ENCODE peak calls at places on chromosome 7, in four cellular contexts. One of them, this sample, is unnamed. For H3K4me1, the result is how much of the 10 kb centered on the place peaks cover.

GRCh38 chr7:80634505-80634904 is 3.9 kb upstream of the CD36 start:
- DNase-seq in small intestine: no peak
- DNase-seq in vagina: no peak
- DNase-seq in sigmoid colon: no peak
- DNase-seq in this sample: no peak

GRCh38 chr7:157310676-157311185 is 26.1 kb upstream of the DNAJB6 start:
- DNase-seq in small intestine: no peak
- DNase-seq in sigmoid colon: no peak
- DNase-seq in vagina: no peak
- DNase-seq in this sample: no peak

GRCh38 chr7:7183061-7183832 is 903 bp downstream of the C1GALT1 start:
- DNase-seq in sigmoid colon: peak
- DNase-seq in small intestine: peak
- DNase-seq in vagina: no peak
- DNase-seq in this sample: peak

GRCh38 chr7:114026486-114027089 is 107.8 kb upstream of the PPP1R3A start:
- DNase-seq in small intestine: peak
- DNase-seq in sigmoid colon: no peak
- DNase-seq in vagina: no peak
- DNase-seq in this sample: no peak

GRCh38 chr7:47948096-47948790 is at the start of gene PKD1L1:
- DNase-seq in vagina: peak
- DNase-seq in small intestine: no peak
- DNase-seq in sigmoid colon: no peak
- DNase-seq in this sample: no peak

GRCh38 chr7:2510909-2511768 is 8.4 kb upstream of the LFNG start:
- DNase-seq in small intestine: no peak
- DNase-seq in sigmoid colon: no peak
- DNase-seq in vagina: no peak
- DNase-seq in this sample: peak

GRCh38 chr7:134948736-134949135 is 37.6 kb upstream of the AGBL3 start:
- DNase-seq in vagina: no peak
- DNase-seq in small intestine: no peak
- DNase-seq in sigmoid colon: no peak
- DNase-seq in this sample: no peak

GRCh38 chr7:22561895-22562593 is 62.1 kb upstream of the STEAP1B start:
- DNase-seq in small intestine: no peak
- DNase-seq in sigmoid colon: no peak
- DNase-seq in vagina: peak
- DNase-seq in this sample: no peak

GRCh38 chr7:55573526-55573925 is 1.2 kb upstream of the VOPP1 start:
- DNase-seq in sigmoid colon: no peak
- DNase-seq in small intestine: no peak
- DNase-seq in vagina: no peak
- DNase-seq in this sample: no peak

GRCh38 chr7:90720970-90721768 is 125.0 kb downstream of the CDK14 start:
- DNase-seq in small intestine: peak
- DNase-seq in vagina: no peak
- DNase-seq in sigmoid colon: peak
- DNase-seq in this sample: peak

GRCh38 chr7:137937202-137937560 is 64.7 kb downstream of the CREB3L2 start:
- DNase-seq in sigmoid colon: no peak
- DNase-seq in small intestine: no peak
- DNase-seq in vagina: no peak
- DNase-seq in this sample: peak

GRCh38 chr7:32259917-32260596 is 189.8 kb upstream of the PDE1C start:
- DNase-seq in vagina: no peak
- DNase-seq in small intestine: no peak
- DNase-seq in sigmoid colon: no peak
- DNase-seq in this sample: no peak

GRCh38 chr7:114691605-114692004 is 230.3 kb upstream of the MDFIC start:
- DNase-seq in vagina: no peak
- DNase-seq in small intestine: no peak
- DNase-seq in sigmoid colon: no peak
- DNase-seq in this sample: no peak

GRCh38 chr7:20197125-20197524 is 20.1 kb downstream of the MACC1 start:
- DNase-seq in sigmoid colon: no peak
- DNase-seq in small intestine: no peak
- DNase-seq in vagina: no peak
- DNase-seq in this sample: no peak

GRCh38 chr7:88289505-88290129 is 17.1 kb downstream of the STEAP4 start:
- DNase-seq in small intestine: peak
- DNase-seq in vagina: no peak
- DNase-seq in sigmoid colon: no peak
- DNase-seq in this sample: no peak

GRCh38 chr7:2471022-2471329 is 5.2 kb downstream of the GRIFIN start:
- DNase-seq in vagina: no peak
- DNase-seq in sigmoid colon: no peak
- DNase-seq in small intestine: no peak
- DNase-seq in this sample: no peak

GRCh38 chr7:10845225-10845624 is 128.4 kb upstream of the PHF14 start:
- DNase-seq in small intestine: no peak
- DNase-seq in vagina: no peak
- DNase-seq in sigmoid colon: no peak
- DNase-seq in this sample: no peak

GRCh38 chr7:121873795-121874194 is 834 bp downstream of the PTPRZ1 start:
- DNase-seq in small intestine: peak
- DNase-seq in sigmoid colon: no peak
- DNase-seq in vagina: no peak
- DNase-seq in this sample: no peak

GRCh38 chr7:54109501-54109900 is 432.7 kb upstream of the VSTM2A start:
- DNase-seq in sigmoid colon: no peak
- DNase-seq in small intestine: no peak
- DNase-seq in vagina: no peak
- DNase-seq in this sample: no peak

GRCh38 chr7:155729847-155730246 is 82.4 kb downstream of the SHH start:
- DNase-seq in vagina: no peak
- DNase-seq in sigmoid colon: no peak
- DNase-seq in small intestine: peak
- DNase-seq in this sample: no peak

GRCh38 chr7:121158665-121159064 is 170.1 kb upstream of the WNT16 start:
- DNase-seq in sigmoid colon: no peak
- DNase-seq in small intestine: no peak
- DNase-seq in vagina: no peak
- DNase-seq in this sample: no peak

GRCh38 chr7:36784991-36785940 is 61.0 kb upstream of the AOAH start:
- DNase-seq in small intestine: peak
- DNase-seq in sigmoid colon: peak
- DNase-seq in vagina: no peak
- DNase-seq in this sample: peak

GRCh38 chr7:143388051-143388450 is 6.9 kb downstream of the ZYX start:
- DNase-seq in sigmoid colon: peak
- DNase-seq in small intestine: no peak
- DNase-seq in vagina: no peak
- DNase-seq in this sample: no peak

GRCh38 chr7:2373124-2373556 is 18.5 kb downstream of the EIF3B start:
- DNase-seq in sigmoid colon: no peak
- DNase-seq in vagina: no peak
- DNase-seq in small intestine: no peak
- DNase-seq in this sample: no peak

GRCh38 chr7:90594791-90595317 is 1.3 kb upstream of the CDK14 start:
- DNase-seq in small intestine: no peak
- DNase-seq in sigmoid colon: peak
- DNase-seq in vagina: no peak
- DNase-seq in this sample: peak

GRCh38 chr7:113774182-113774807 is 144.5 kb downstream of the PPP1R3A start:
- DNase-seq in sigmoid colon: no peak
- DNase-seq in vagina: no peak
- DNase-seq in small intestine: peak
- DNase-seq in this sample: no peak

GRCh38 chr7:137996386-137996851 is 5.5 kb downstream of the CREB3L2 start:
- DNase-seq in vagina: no peak
- DNase-seq in small intestine: no peak
- DNase-seq in sigmoid colon: no peak
- DNase-seq in this sample: peak

GRCh38 chr7:6656413-6656812 is 19.3 kb downstream of the ZNF316 start:
- DNase-seq in sigmoid colon: peak
- DNase-seq in small intestine: no peak
- DNase-seq in vagina: no peak
- DNase-seq in this sample: no peak

GRCh38 chr7:45259966-45260646 is 102.5 kb downstream of the RAMP3 start:
- DNase-seq in vagina: no peak
- DNase-seq in small intestine: peak
- DNase-seq in sigmoid colon: no peak
- DNase-seq in this sample: peak

GRCh38 chr7:14787551-14787950 is 115.0 kb downstream of the DGKB start:
- DNase-seq in small intestine: no peak
- DNase-seq in sigmoid colon: no peak
- DNase-seq in vagina: no peak
- DNase-seq in this sample: no peak

GRCh38 chr7:74010407-74010806 is 17.6 kb upstream of the ELN start:
- DNase-seq in vagina: no peak
- DNase-seq in sigmoid colon: no peak
- DNase-seq in small intestine: no peak
- DNase-seq in this sample: peak

GRCh38 chr7:116713918-116714317 is 41.9 kb downstream of the MET start:
- DNase-seq in sigmoid colon: no peak
- DNase-seq in vagina: no peak
- DNase-seq in small intestine: no peak
- DNase-seq in this sample: no peak

GRCh38 chr7:94049615-94050014 is 45.5 kb upstream of the BET1 start:
- DNase-seq in vagina: no peak
- DNase-seq in sigmoid colon: no peak
- DNase-seq in small intestine: no peak
- DNase-seq in this sample: no peak

GRCh38 chr7:94052398-94053180 is 48.4 kb upstream of the BET1 start:
- DNase-seq in small intestine: no peak
- DNase-seq in sigmoid colon: no peak
- DNase-seq in vagina: no peak
- DNase-seq in this sample: no peak

GRCh38 chr7:94053532-94053931 is 49.4 kb upstream of the BET1 start:
- DNase-seq in small intestine: no peak
- DNase-seq in vagina: no peak
- DNase-seq in sigmoid colon: no peak
- DNase-seq in this sample: no peak

GRCh38 chr7:94047965-94048364 is 43.8 kb upstream of the BET1 start:
- DNase-seq in sigmoid colon: no peak
- DNase-seq in small intestine: no peak
- DNase-seq in vagina: no peak
- DNase-seq in this sample: no peak

GRCh38 chr7:94050046-94050445 is 45.9 kb upstream of the BET1 start:
- DNase-seq in vagina: no peak
- DNase-seq in small intestine: no peak
- DNase-seq in sigmoid colon: no peak
- DNase-seq in this sample: no peak
- H3K4me1 ChIP-seq in vagina: under half
- H3K4me1 ChIP-seq in small intestine: under half
- H3K4me1 ChIP-seq in sigmoid colon: under half
- H3K4me1 ChIP-seq in this sample: under half

DNA sequence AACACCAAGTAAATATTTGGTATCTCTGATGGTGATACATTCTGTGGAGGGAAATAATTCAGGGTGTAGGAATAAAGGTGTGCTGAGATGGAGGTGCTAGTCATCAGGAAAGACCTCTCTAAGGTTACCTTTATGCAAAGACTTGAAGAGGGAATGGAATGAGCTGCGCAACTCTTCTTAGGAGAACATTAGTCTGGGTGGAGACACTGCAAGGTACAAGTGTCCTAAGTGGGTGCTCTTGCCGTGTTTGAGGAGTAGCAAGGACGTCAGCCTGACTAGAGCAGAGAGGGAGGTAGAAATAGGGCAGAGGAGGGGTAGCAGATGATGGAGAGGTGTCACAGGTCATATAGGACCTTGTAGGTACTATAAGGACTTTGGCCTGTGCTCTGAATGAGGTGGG is 148.1 kb downstream of the AUTS2 start:
- DNase-seq in small intestine: no peak
- DNase-seq in vagina: no peak
- DNase-seq in sigmoid colon: no peak
- DNase-seq in this sample: no peak
- H3K4me1 ChIP-seq in small intestine: under half
- H3K4me1 ChIP-seq in vagina: under half
- H3K4me1 ChIP-seq in sigmoid colon: under half
- H3K4me1 ChIP-seq in this sample: under half

GRCh38 chr7:64558323-64558705 is 4.6 kb downstream of the ZNF680 start:
- DNase-seq in sigmoid colon: no peak
- DNase-seq in small intestine: no peak
- DNase-seq in vagina: no peak
- DNase-seq in this sample: no peak

GRCh38 chr7:64562246-64562620 is 638 bp downstream of the ZNF680 start:
- DNase-seq in small intestine: no peak
- DNase-seq in sigmoid colon: no peak
- DNase-seq in vagina: no peak
- DNase-seq in this sample: no peak

GRCh38 chr7:64559206-64559605 is 3.7 kb downstream of the ZNF680 start:
- DNase-seq in sigmoid colon: no peak
- DNase-seq in vagina: no peak
- DNase-seq in small intestine: no peak
- DNase-seq in this sample: peak

GRCh38 chr7:64557601-64558322 is 5.1 kb downstream of the ZNF680 start:
- DNase-seq in sigmoid colon: no peak
- DNase-seq in vagina: no peak
- DNase-seq in small intestine: no peak
- DNase-seq in this sample: no peak

GRCh38 chr7:64558781-64559180 is 4.1 kb downstream of the ZNF680 start:
- DNase-seq in small intestine: no peak
- DNase-seq in sigmoid colon: no peak
- DNase-seq in vagina: no peak
- DNase-seq in this sample: no peak
- H3K4me1 ChIP-seq in small intestine: under half
- H3K4me1 ChIP-seq in sigmoid colon: under half
- H3K4me1 ChIP-seq in vagina: half or more
- H3K4me1 ChIP-seq in this sample: under half

GRCh38 chr7:139360210-139360947 is 685 bp downstream of the LUC7L2 start:
- DNase-seq in sigmoid colon: peak
- DNase-seq in small intestine: peak
- DNase-seq in vagina: peak
- DNase-seq in this sample: peak
- H3K4me1 ChIP-seq in sigmoid colon: under half
- H3K4me1 ChIP-seq in small intestine: under half
- H3K4me1 ChIP-seq in vagina: under half
- H3K4me1 ChIP-seq in this sample: under half

DNA sequence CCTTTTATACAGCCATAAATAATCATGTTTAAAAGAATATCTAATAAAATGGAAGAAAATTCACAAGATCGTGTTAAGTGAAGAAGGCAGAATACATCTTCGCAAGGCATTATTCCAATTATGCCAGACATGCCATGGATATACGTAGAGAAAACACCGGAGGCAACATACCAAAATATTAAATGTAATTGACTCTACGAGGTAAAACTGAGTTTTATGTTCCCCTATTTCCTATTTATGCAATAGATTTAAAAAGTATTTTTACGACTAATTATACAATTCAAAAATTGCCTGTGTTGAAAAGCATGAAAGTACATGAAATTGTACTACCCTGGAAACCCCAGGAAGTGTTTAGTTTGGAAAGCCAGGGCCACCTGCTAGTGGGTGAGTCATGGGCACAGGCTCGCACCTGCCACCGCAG is 935 bp upstream of the REPIN1 start:
- DNase-seq in sigmoid colon: no peak
- DNase-seq in small intestine: no peak
- DNase-seq in vagina: no peak
- DNase-seq in this sample: no peak
- H3K4me1 ChIP-seq in sigmoid colon: under half
- H3K4me1 ChIP-seq in small intestine: under half
- H3K4me1 ChIP-seq in vagina: under half
- H3K4me1 ChIP-seq in this sample: under half

This sample was measured in psoas muscle.